ENCODE peak calls at places on chromosomes 4 and X, in four cellular contexts. One of them, this sample, is unnamed.

GRCh38 chr4:113636877-113637276 is 124.7 kb downstream of the CAMK2D start:
- DNase-seq in stimulated activated CD8-positive, alpha-beta memory T cell treated with anti-CD3 and anti-CD28 coated beads, Interleukin-2, amount 100 ng/mL, for 48 hours: no peak
- DNase-seq in T-helper 1 cell: peak; percentile 17
- DNase-seq in T-helper 9 cell: peak; percentile 8
- DNase-seq in this sample: no peak

GRCh38 chrX:9127991-9128390 is 94.1 kb upstream of the FAM9B start:
- DNase-seq in stimulated activated CD8-positive, alpha-beta memory T cell treated with anti-CD3 and anti-CD28 coated beads, Interleukin-2, amount 100 ng/mL, for 48 hours: no peak
- DNase-seq in T-helper 1 cell: no peak
- DNase-seq in T-helper 9 cell: no peak
- DNase-seq in this sample: no peak

GRCh38 chrX:9135901-9136510 is 102.1 kb upstream of the FAM9B start:
- DNase-seq in stimulated activated CD8-positive, alpha-beta memory T cell treated with anti-CD3 and anti-CD28 coated beads, Interleukin-2, amount 100 ng/mL, for 48 hours: no peak
- DNase-seq in T-helper 1 cell: no peak
- DNase-seq in T-helper 9 cell: no peak
- DNase-seq in this sample: no peak

GRCh38 chrX:108347800-108348199 is 90.4 kb downstream of the COL4A6 start:
- DNase-seq in stimulated activated CD8-positive, alpha-beta memory T cell treated with anti-CD3 and anti-CD28 coated beads, Interleukin-2, amount 100 ng/mL, for 48 hours: no peak
- DNase-seq in T-helper 1 cell: no peak
- DNase-seq in T-helper 9 cell: no peak
- DNase-seq in this sample: peak; percentile 87

GRCh38 chrX:41302293-41302868 is 31.6 kb upstream of the DDX3X start:
- DNase-seq in stimulated activated CD8-positive, alpha-beta memory T cell treated with anti-CD3 and anti-CD28 coated beads, Interleukin-2, amount 100 ng/mL, for 48 hours: no peak
- DNase-seq in T-helper 1 cell: no peak
- DNase-seq in T-helper 9 cell: no peak
- DNase-seq in this sample: peak; percentile 74

GRCh38 chr4:83083925-83084475 is 30.5 kb downstream of the PLAC8 start:
- DNase-seq in stimulated activated CD8-positive, alpha-beta memory T cell treated with anti-CD3 and anti-CD28 coated beads, Interleukin-2, amount 100 ng/mL, for 48 hours: no peak
- DNase-seq in T-helper 1 cell: peak; percentile 47
- DNase-seq in T-helper 9 cell: peak; percentile 37
- DNase-seq in this sample: no peak

GRCh38 chr4:76955187-76955586 is 5.6 kb downstream of the SEPTIN11 start:
- DNase-seq in stimulated activated CD8-positive, alpha-beta memory T cell treated with anti-CD3 and anti-CD28 coated beads, Interleukin-2, amount 100 ng/mL, for 48 hours: no peak
- DNase-seq in T-helper 1 cell: no peak
- DNase-seq in T-helper 9 cell: no peak
- DNase-seq in this sample: no peak

GRCh38 chr4:56372774-56373173 is 14.5 kb downstream of the AASDH start:
- DNase-seq in stimulated activated CD8-positive, alpha-beta memory T cell treated with anti-CD3 and anti-CD28 coated beads, Interleukin-2, amount 100 ng/mL, for 48 hours: no peak
- DNase-seq in T-helper 1 cell: no peak
- DNase-seq in T-helper 9 cell: no peak
- DNase-seq in this sample: no peak

GRCh38 chr4:56804551-56804950 is 16.9 kb downstream of the SPINK2 start:
- DNase-seq in stimulated activated CD8-positive, alpha-beta memory T cell treated with anti-CD3 and anti-CD28 coated beads, Interleukin-2, amount 100 ng/mL, for 48 hours: no peak
- DNase-seq in T-helper 1 cell: no peak
- DNase-seq in T-helper 9 cell: no peak
- DNase-seq in this sample: no peak

GRCh38 chr4:81850701-81851100 is 379.0 kb upstream of the RASGEF1B start:
- DNase-seq in stimulated activated CD8-positive, alpha-beta memory T cell treated with anti-CD3 and anti-CD28 coated beads, Interleukin-2, amount 100 ng/mL, for 48 hours: no peak
- DNase-seq in T-helper 1 cell: no peak
- DNase-seq in T-helper 9 cell: no peak
- DNase-seq in this sample: no peak

GRCh38 chrX:16213970-16214369 is 46.7 kb downstream of the MAGEB17 start:
- DNase-seq in stimulated activated CD8-positive, alpha-beta memory T cell treated with anti-CD3 and anti-CD28 coated beads, Interleukin-2, amount 100 ng/mL, for 48 hours: no peak
- DNase-seq in T-helper 1 cell: no peak
- DNase-seq in T-helper 9 cell: no peak
- DNase-seq in this sample: no peak

GRCh38 chr4:184826315-184827266 is 823 bp upstream of the ACSL1 start:
- DNase-seq in stimulated activated CD8-positive, alpha-beta memory T cell treated with anti-CD3 and anti-CD28 coated beads, Interleukin-2, amount 100 ng/mL, for 48 hours: peak; percentile 25
- DNase-seq in T-helper 1 cell: peak; percentile 55
- DNase-seq in T-helper 9 cell: peak; percentile 50
- DNase-seq in this sample: peak; percentile 60

GRCh38 chr4:54539500-54540029 is 118.2 kb upstream of the KIT start:
- DNase-seq in stimulated activated CD8-positive, alpha-beta memory T cell treated with anti-CD3 and anti-CD28 coated beads, Interleukin-2, amount 100 ng/mL, for 48 hours: no peak
- DNase-seq in T-helper 1 cell: no peak
- DNase-seq in T-helper 9 cell: no peak
- DNase-seq in this sample: peak; percentile 83

GRCh38 chrX:18428006-18428405 is 2.6 kb downstream of the CDKL5 start:
- DNase-seq in stimulated activated CD8-positive, alpha-beta memory T cell treated with anti-CD3 and anti-CD28 coated beads, Interleukin-2, amount 100 ng/mL, for 48 hours: no peak
- DNase-seq in T-helper 1 cell: no peak
- DNase-seq in T-helper 9 cell: no peak
- DNase-seq in this sample: no peak

GRCh38 chr4:79823148-79823763 is 249.8 kb downstream of the ANTXR2 start:
- DNase-seq in stimulated activated CD8-positive, alpha-beta memory T cell treated with anti-CD3 and anti-CD28 coated beads, Interleukin-2, amount 100 ng/mL, for 48 hours: no peak
- DNase-seq in T-helper 1 cell: no peak
- DNase-seq in T-helper 9 cell: no peak
- DNase-seq in this sample: no peak

GRCh38 chrX:103538728-103539127 is 19.4 kb upstream of the RAB40A start:
- DNase-seq in stimulated activated CD8-positive, alpha-beta memory T cell treated with anti-CD3 and anti-CD28 coated beads, Interleukin-2, amount 100 ng/mL, for 48 hours: no peak
- DNase-seq in T-helper 1 cell: no peak
- DNase-seq in T-helper 9 cell: no peak
- DNase-seq in this sample: no peak

GRCh38 chr4:75513529-75514130 is 573 bp downstream of the RCHY1 start:
- DNase-seq in stimulated activated CD8-positive, alpha-beta memory T cell treated with anti-CD3 and anti-CD28 coated beads, Interleukin-2, amount 100 ng/mL, for 48 hours: no peak
- DNase-seq in T-helper 1 cell: no peak
- DNase-seq in T-helper 9 cell: no peak
- DNase-seq in this sample: peak; percentile 35

GRCh38 chr4:151304755-151305154 is 20.6 kb downstream of the SH3D19 start:
- DNase-seq in stimulated activated CD8-positive, alpha-beta memory T cell treated with anti-CD3 and anti-CD28 coated beads, Interleukin-2, amount 100 ng/mL, for 48 hours: no peak
- DNase-seq in T-helper 1 cell: no peak
- DNase-seq in T-helper 9 cell: no peak
- DNase-seq in this sample: no peak

GRCh38 chr4:14155803-14156202 is 528.3 kb upstream of the BOD1L1 start:
- DNase-seq in stimulated activated CD8-positive, alpha-beta memory T cell treated with anti-CD3 and anti-CD28 coated beads, Interleukin-2, amount 100 ng/mL, for 48 hours: no peak
- DNase-seq in T-helper 1 cell: no peak
- DNase-seq in T-helper 9 cell: no peak
- DNase-seq in this sample: no peak

GRCh38 chr4:65819192-65819591 is 148.9 kb upstream of the EPHA5 start:
- DNase-seq in stimulated activated CD8-positive, alpha-beta memory T cell treated with anti-CD3 and anti-CD28 coated beads, Interleukin-2, amount 100 ng/mL, for 48 hours: no peak
- DNase-seq in T-helper 1 cell: no peak
- DNase-seq in T-helper 9 cell: no peak
- DNase-seq in this sample: no peak

GRCh38 chrX:64975989-64976672 is at the start of gene ZC4H2:
- DNase-seq in stimulated activated CD8-positive, alpha-beta memory T cell treated with anti-CD3 and anti-CD28 coated beads, Interleukin-2, amount 100 ng/mL, for 48 hours: peak; percentile 40
- DNase-seq in T-helper 1 cell: peak; percentile 51
- DNase-seq in T-helper 9 cell: peak; percentile 48
- DNase-seq in this sample: no peak

GRCh38 chrX:81489987-81490386 is 288.1 kb downstream of the SH3BGRL start:
- DNase-seq in stimulated activated CD8-positive, alpha-beta memory T cell treated with anti-CD3 and anti-CD28 coated beads, Interleukin-2, amount 100 ng/mL, for 48 hours: no peak
- DNase-seq in T-helper 1 cell: no peak
- DNase-seq in T-helper 9 cell: no peak
- DNase-seq in this sample: no peak

GRCh38 chr4:118975487-118976192 is 87.0 kb downstream of the SYNPO2 start:
- DNase-seq in stimulated activated CD8-positive, alpha-beta memory T cell treated with anti-CD3 and anti-CD28 coated beads, Interleukin-2, amount 100 ng/mL, for 48 hours: no peak
- DNase-seq in T-helper 1 cell: no peak
- DNase-seq in T-helper 9 cell: no peak
- DNase-seq in this sample: no peak

GRCh38 chr4:86326399-86326798 is 33.5 kb downstream of the MAPK10 start:
- DNase-seq in stimulated activated CD8-positive, alpha-beta memory T cell treated with anti-CD3 and anti-CD28 coated beads, Interleukin-2, amount 100 ng/mL, for 48 hours: no peak
- DNase-seq in T-helper 1 cell: no peak
- DNase-seq in T-helper 9 cell: no peak
- DNase-seq in this sample: no peak